ENCODE peak calls at places on chromosome 13, in nine cellular contexts. One of them, this sample, is unnamed.
A peak's percentile ranks its signal among the peaks of the same experiment; 100 is the strongest.

GRCh38 chr13:88031980-88032562 is 360.9 kb downstream of the SLITRK5 start:
- DNase-seq in fibroblast of lung: peak; percentile 60
- DNase-seq in GM20000: no peak
- DNase-seq in neural progenitor cell: no peak
- DNase-seq in body of pancreas: no peak
- DNase-seq in activated T-cell treated with anti-CD3 and anti-CD28 coated beads for 1 hour: no peak
- DNase-seq in DMS153: no peak
- DNase-seq in EL: peak; percentile 5
- DNase-seq in T-helper 2 cell: no peak
- DNase-seq in this sample: no peak

GRCh38 chr13:44273991-44274810 is 99.4 kb upstream of the SERP2 start:
- DNase-seq in fibroblast of lung: peak; percentile 94
- DNase-seq in EL: peak; percentile 64
- DNase-seq in body of pancreas: no peak
- DNase-seq in DMS153: peak; percentile 62
- DNase-seq in T-helper 2 cell: no peak
- DNase-seq in GM20000: peak; percentile 66
- DNase-seq in neural progenitor cell: no peak
- DNase-seq in activated T-cell treated with anti-CD3 and anti-CD28 coated beads for 1 hour: peak; percentile 5
- DNase-seq in this sample: peak; percentile 60

GRCh38 chr13:113912596-113912995 is 48.7 kb upstream of the GAS6 start:
- DNase-seq in activated T-cell treated with anti-CD3 and anti-CD28 coated beads for 1 hour: no peak
- DNase-seq in GM20000: no peak
- DNase-seq in neural progenitor cell: no peak
- DNase-seq in T-helper 2 cell: no peak
- DNase-seq in EL: no peak
- DNase-seq in DMS153: no peak
- DNase-seq in fibroblast of lung: no peak
- DNase-seq in body of pancreas: no peak
- DNase-seq in this sample: no peak

GRCh38 chr13:111599791-111600190 is 279.3 kb downstream of the TEX29 start:
- DNase-seq in activated T-cell treated with anti-CD3 and anti-CD28 coated beads for 1 hour: no peak
- DNase-seq in neural progenitor cell: no peak
- DNase-seq in fibroblast of lung: no peak
- DNase-seq in T-helper 2 cell: no peak
- DNase-seq in EL: no peak
- DNase-seq in DMS153: no peak
- DNase-seq in body of pancreas: no peak
- DNase-seq in GM20000: no peak
- DNase-seq in this sample: no peak

GRCh38 chr13:90016688-90017087 is 1330.8 kb upstream of the MIR17HG start:
- DNase-seq in GM20000: no peak
- DNase-seq in EL: no peak
- DNase-seq in activated T-cell treated with anti-CD3 and anti-CD28 coated beads for 1 hour: no peak
- DNase-seq in neural progenitor cell: no peak
- DNase-seq in T-helper 2 cell: no peak
- DNase-seq in DMS153: no peak
- DNase-seq in fibroblast of lung: no peak
- DNase-seq in body of pancreas: no peak
- DNase-seq in this sample: no peak

GRCh38 chr13:39035204-39035603 is 2.7 kb downstream of the PROSER1 start:
- DNase-seq in body of pancreas: no peak
- DNase-seq in EL: no peak
- DNase-seq in fibroblast of lung: no peak
- DNase-seq in activated T-cell treated with anti-CD3 and anti-CD28 coated beads for 1 hour: no peak
- DNase-seq in T-helper 2 cell: no peak
- DNase-seq in neural progenitor cell: no peak
- DNase-seq in GM20000: no peak
- DNase-seq in DMS153: no peak
- DNase-seq in this sample: no peak

GRCh38 chr13:66926851-66927524 is 303.1 kb downstream of the PCDH9 start:
- DNase-seq in GM20000: no peak
- DNase-seq in body of pancreas: no peak
- DNase-seq in T-helper 2 cell: no peak
- DNase-seq in DMS153: peak; percentile 1
- DNase-seq in fibroblast of lung: no peak
- DNase-seq in EL: peak; percentile 4
- DNase-seq in activated T-cell treated with anti-CD3 and anti-CD28 coated beads for 1 hour: no peak
- DNase-seq in neural progenitor cell: no peak
- DNase-seq in this sample: peak; percentile 21

GRCh38 chr13:35768551-35768950 is 292.1 kb upstream of the MAB21L1 start:
- DNase-seq in fibroblast of lung: peak; percentile 41
- DNase-seq in EL: peak; percentile 91
- DNase-seq in neural progenitor cell: no peak
- DNase-seq in body of pancreas: no peak
- DNase-seq in GM20000: no peak
- DNase-seq in activated T-cell treated with anti-CD3 and anti-CD28 coated beads for 1 hour: no peak
- DNase-seq in T-helper 2 cell: no peak
- DNase-seq in DMS153: no peak
- DNase-seq in this sample: no peak

GRCh38 chr13:18212873-18213272 is 968.8 kb downstream of the TUBA3C start:
- DNase-seq in activated T-cell treated with anti-CD3 and anti-CD28 coated beads for 1 hour: no peak
- DNase-seq in fibroblast of lung: peak; percentile 9
- DNase-seq in body of pancreas: no peak
- DNase-seq in EL: peak; percentile 5
- DNase-seq in DMS153: no peak
- DNase-seq in GM20000: peak; percentile 12
- DNase-seq in neural progenitor cell: no peak
- DNase-seq in T-helper 2 cell: no peak
- DNase-seq in this sample: peak; percentile 13